ENCODE peak calls at places on chromosomes 7 and 10, in six cellular contexts. D is SJSA1, H is left ventricle myocardium inferior, B is SK-N-SH, E is stomach, J is brain microvascular endothelial cell. S is an unnamed sample. For H3K27me3, the result is how much of the 10 kb centered on the place peaks cover.

GRCh38 chr10:94521276-94522250 is 24.0 kb upstream of the HELLS start:
- DNase-seq in H (no peak), J (no peak), B (no peak), E (no peak), D (no peak), S (no peak)

GRCh38 chr7:72077776-72078175 is 334.4 kb downstream of the CALN1 start:
- DNase-seq in D (no peak), J (no peak), B (no peak), E (no peak), H (no peak), S (no peak)

GRCh38 chr7:37694208-37695080 is 10.9 kb downstream of the GPR141 start:
- DNase-seq in B (no peak), D (no peak), J (no peak), E (no peak), H (peak), S (no peak)

GRCh38 chr7:134954197-134955082 is 31.9 kb upstream of the AGBL3 start:
- DNase-seq in H (no peak), D (no peak), E (no peak), J (no peak), B (peak), S (no peak)

GRCh38 chr7:112715525-112715924 is 74.7 kb downstream of the TMEM168 start:
- DNase-seq in H (no peak), B (no peak), D (no peak), E (no peak), J (no peak), S (no peak)

GRCh38 chr10:12243860-12244620 is 48.1 kb downstream of the CDC123 start:
- DNase-seq in H (no peak), B (no peak), J (no peak), E (no peak), D (no peak), S (no peak)

GRCh38 chr10:106577266-106577665 is 587.2 kb downstream of the SORCS1 start:
- DNase-seq in D (peak), J (peak), H (no peak), B (no peak), E (no peak), S (no peak)

GRCh38 chr10:12924911-12925310 is 76.6 kb downstream of the CCDC3 start:
- DNase-seq in E (no peak), J (no peak), B (no peak), D (no peak), H (no peak), S (no peak)

GRCh38 chr10:31754803-31755624 is 173.6 kb downstream of the ARHGAP12 start:
- DNase-seq in E (no peak), B (no peak), D (peak), J (no peak), H (no peak), S (no peak)

GRCh38 chr7:1531263-1531978 is 919 bp downstream of the MAFK start:
- DNase-seq in D (no peak), H (no peak), J (no peak), B (peak), E (peak), S (no peak)

GRCh38 chr10:91907033-91907594 is 2.2 kb downstream of the FGFBP3 start:
- DNase-seq in H (no peak), B (no peak), E (no peak), D (no peak), J (no peak), S (no peak)

GRCh38 chr7:47513741-47514241 is 68.1 kb downstream of the TNS3 start:
- DNase-seq in H (no peak), J (peak), D (peak), B (no peak), E (no peak), S (peak)

GRCh38 chr7:4203786-4204185 is 478.3 kb upstream of the FOXK1 start:
- DNase-seq in D (no peak), E (no peak), J (no peak), B (no peak), H (no peak), S (no peak)

GRCh38 chr7:81264116-81264515 is 345.3 kb upstream of the SEMA3C start:
- DNase-seq in B (no peak), E (peak), D (no peak), H (no peak), J (no peak), S (no peak)

GRCh38 chr7:39073432-39073831 is 95.7 kb downstream of the POU6F2 start:
- DNase-seq in D (no peak), H (no peak), B (no peak), E (no peak), J (no peak), S (no peak)

GRCh38 chr10:125035136-125035535 is 93.2 kb downstream of the ZRANB1 start:
- DNase-seq in D (peak), H (no peak), B (no peak), E (no peak), J (peak), S (peak)

GRCh38 chr7:84232653-84233052 is 38.1 kb upstream of the SEMA3A start:
- DNase-seq in E (no peak), J (peak), B (no peak), H (no peak), D (no peak), S (peak)

GRCh38 chr7:132030161-132030568 is 473.7 kb upstream of the PODXL start:
- DNase-seq in D (no peak), E (peak), J (no peak), H (peak), B (peak), S (no peak)

GRCh38 chr10:48447356-48448215 is 141.1 kb downstream of the MAPK8 start:
- DNase-seq in D (peak), E (peak), J (no peak), H (no peak), B (no peak), S (no peak)

GRCh38 chr10:102776779-102777417 is 33.1 kb downstream of the WBP1L start:
- DNase-seq in B (peak), J (peak), D (peak), E (peak), H (peak), S (peak)

GRCh38 chr7:115226410-115226809 is 304.5 kb downstream of the MDFIC start:
- DNase-seq in J (no peak), E (no peak), D (no peak), B (no peak), H (no peak), S (no peak)

GRCh38 chr10:7932301-7933036 is 114.2 kb downstream of the TAF3 start:
- DNase-seq in B (no peak), E (no peak), J (no peak), D (no peak), H (no peak), S (no peak)

GRCh38 chr7:20152511-20152910 is 64.7 kb downstream of the MACC1 start:
- DNase-seq in J (no peak), E (no peak), D (no peak), B (no peak), H (no peak), S (no peak)

GRCh38 chr10:104893711-104894110 is 252.6 kb downstream of the SORCS3 start:
- DNase-seq in H (no peak), J (no peak), D (no peak), E (no peak), B (no peak), S (no peak)

GRCh38 chr10:101291254-101292193 is 62.3 kb upstream of the LBX1 start:
- DNase-seq in B (peak), J (peak), D (peak), H (peak), E (peak), S (no peak)

GRCh38 chr7:80154656-80155325 is 20.2 kb downstream of the GNAI1 start:
- DNase-seq in J (no peak), H (no peak), E (no peak), B (no peak), D (no peak), S (no peak)

GRCh38 chr7:37719077-37719476 is 35.5 kb downstream of the GPR141 start:
- DNase-seq in B (no peak), E (no peak), J (no peak), H (no peak), D (no peak), S (no peak)

GRCh38 chr7:8418627-8419245 is 14.7 kb upstream of the NXPH1 start:
- DNase-seq in H (no peak), D (peak), B (peak), E (peak), J (peak), S (peak)

GRCh38 chr7:90738249-90738648 is 142.1 kb downstream of the CDK14 start:
- DNase-seq in H (no peak), B (no peak), D (no peak), E (no peak), J (no peak), S (no peak)

GRCh38 chr7:154832557-154833138 is 170.3 kb downstream of the PAXIP1 start:
- DNase-seq in H (no peak), B (peak), J (no peak), D (no peak), E (peak), S (no peak)

GRCh38 chr10:132514841-132515521 is 22.6 kb upstream of the INPP5A start:
- DNase-seq in J (no peak), B (no peak), E (peak), H (no peak), D (peak), S (no peak)

GRCh38 chr7:47670738-47671137 is 88.8 kb upstream of the TNS3 start:
- DNase-seq in H (no peak), B (no peak), J (no peak), E (no peak), D (no peak), S (no peak)

GRCh38 chr10:131477457-131478205 is 166.1 kb upstream of the TCERG1L start:
- DNase-seq in B (no peak), H (no peak), J (no peak), E (no peak), D (no peak), S (no peak)

GRCh38 chr10:35409094-35409582 is 72.8 kb downstream of the CCNY start:
- DNase-seq in E (no peak), B (peak), H (no peak), J (peak), D (no peak), S (peak)

GRCh38 chr7:48094861-48095293 is 5.8 kb downstream of the UPP1 start:
- DNase-seq in J (peak), H (no peak), E (no peak), D (no peak), B (no peak), S (no peak)

GRCh38 chr7:2123360-2123759 is 109.4 kb downstream of the MAD1L1 start:
- DNase-seq in H (no peak), J (no peak), E (no peak), D (no peak), B (no peak), S (no peak)

GRCh38 chr7:106617860-106618259 is 43.1 kb downstream of the CCDC71L start:
- DNase-seq in H (no peak), J (no peak), D (no peak), B (no peak), E (no peak), S (no peak)
- H3K27me3 ChIP-seq in H (under half), J (under half), D (under half), B (under half), E (under half), S (under half)

GRCh38 chr10:80466724-80467326 is 12.7 kb downstream of the TSPAN14 start:
- DNase-seq in J (no peak), E (no peak), B (no peak), D (no peak), H (no peak), S (no peak)

GRCh38 chr10:80468806-80469421 is 14.8 kb downstream of the TSPAN14 start:
- DNase-seq in D (no peak), H (no peak), E (no peak), B (no peak), J (no peak), S (no peak)

GRCh38 chr10:80470266-80470665 is 16.2 kb downstream of the TSPAN14 start:
- DNase-seq in D (no peak), J (no peak), B (no peak), H (no peak), E (no peak), S (no peak)

GRCh38 chr10:80465839-80466590 is 11.9 kb downstream of the TSPAN14 start:
- DNase-seq in B (no peak), E (no peak), J (no peak), H (no peak), D (no peak), S (no peak)

GRCh38 chr10:80468002-80468401 is 13.9 kb downstream of the TSPAN14 start:
- DNase-seq in D (peak), J (no peak), E (peak), H (peak), B (peak), S (no peak)
- H3K27ac ChIP-seq in D (peak), J (no peak), E (peak), H (peak), B (no peak), S (no peak)

DNA sequence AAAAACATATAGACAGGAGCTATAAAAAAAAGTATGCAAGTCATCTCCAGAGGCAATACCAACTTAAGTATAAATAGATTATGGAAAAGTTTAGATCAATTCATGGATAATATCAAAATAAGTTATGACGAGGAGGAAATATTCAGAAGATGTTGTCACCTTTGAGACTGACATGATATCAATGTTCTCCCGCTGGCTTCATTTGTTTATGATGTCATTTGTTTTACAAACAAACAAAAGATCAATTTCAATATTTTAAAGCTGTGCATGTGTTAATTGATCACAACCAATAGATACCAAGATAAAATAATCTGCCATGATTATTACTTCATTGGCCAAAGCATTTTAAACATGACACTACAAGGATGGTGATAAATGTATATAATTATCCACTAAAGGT is 43.5 kb downstream of the SLC16A12 start:
- DNase-seq in E (no peak), H (no peak), D (no peak), B (no peak), J (no peak), S (no peak)
- H3K4me3 ChIP-seq in E (no peak), H (no peak), D (no peak), B (no peak), J (no peak), S (no peak)

GRCh38 chr7:116598278-116598677 is 73.4 kb downstream of the CAV1 start:
- DNase-seq in B (peak), H (no peak), D (no peak), E (no peak), J (no peak), S (no peak)
- H3K27me3 ChIP-seq in B (under half), H (under half), D (under half), E (under half), J (under half), S (under half)

GRCh38 chr7:124764847-124765400 is 668 bp downstream of the GPR37 start:
- DNase-seq in J (no peak), H (no peak), E (peak), D (no peak), B (peak), S (no peak)

GRCh38 chr7:124762611-124763143 is 2.9 kb downstream of the GPR37 start:
- DNase-seq in J (no peak), H (no peak), B (no peak), E (peak), D (no peak), S (no peak)

GRCh38 chr7:124761164-124761715 is 4.4 kb downstream of the GPR37 start:
- DNase-seq in H (no peak), B (no peak), D (no peak), J (no peak), E (no peak), S (no peak)

GRCh38 chr7:124765401-124766352 is at the start of gene GPR37:
- DNase-seq in H (no peak), D (peak), E (peak), J (peak), B (peak), S (peak)

DNA sequence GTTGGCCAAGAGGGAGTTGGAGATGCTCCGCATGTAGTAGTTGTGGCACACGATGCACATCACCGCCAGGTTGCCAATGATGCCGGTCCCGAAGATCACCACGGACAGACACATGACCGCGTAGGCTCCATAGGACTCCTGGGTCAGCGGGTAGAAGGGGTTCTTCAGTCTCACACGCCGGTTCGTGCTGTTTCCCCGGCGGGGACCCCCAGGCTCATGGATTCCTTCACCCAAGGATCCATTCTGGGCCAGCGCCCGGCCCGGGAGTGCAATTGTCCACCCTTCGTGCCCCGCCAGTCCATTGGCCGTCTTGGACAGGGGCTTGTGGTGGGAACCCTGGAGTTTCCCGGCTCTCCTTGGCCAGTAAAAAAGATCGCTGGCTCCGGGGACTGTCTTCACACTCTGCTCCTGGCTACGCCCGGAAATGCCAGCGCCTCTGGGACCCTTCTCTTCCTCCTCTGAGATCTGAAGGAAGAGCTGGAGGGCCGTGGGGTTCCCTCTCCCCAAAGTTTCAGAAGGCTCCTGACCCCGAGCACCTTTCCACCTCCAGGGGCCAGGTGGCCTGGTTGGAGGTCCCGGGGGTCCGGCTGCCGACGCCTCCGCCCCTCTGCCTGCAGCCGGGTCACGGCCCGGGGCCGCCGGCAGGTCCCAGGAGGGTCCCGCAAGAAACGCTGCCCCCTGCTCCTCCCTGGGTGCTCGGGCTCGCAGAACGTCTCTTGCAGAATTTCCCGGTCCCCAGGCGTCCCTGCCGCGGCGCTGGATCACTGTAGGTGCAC is 1.3 kb downstream of the GPR37 start:
- DNase-seq in D (no peak), H (no peak), B (no peak), E (no peak), J (no peak), S (no peak)
- H3K27ac ChIP-seq in D (no peak), H (no peak), B (no peak), E (no peak), J (no peak), S (no peak)

GRCh38 chr7:27128776-27129728 is 1.5 kb downstream of the HOXA4 start:
- DNase-seq in H (no peak), B (no peak), J (no peak), D (peak), E (no peak), S (no peak)
- H3K4me3 ChIP-seq in H (peak), B (no peak), J (peak), D (peak), E (peak), S (peak)

GRCh38 chr7:99235925-99236324 is 28.0 kb upstream of the KPNA7 start:
- DNase-seq in E (no peak), D (no peak), B (no peak), J (no peak), H (no peak), S (no peak)
- H3K27me3 ChIP-seq in E (under half), D (under half), B (under half), J (under half), H (under half), S (under half)

GRCh38 chr7:157840174-157840912 is 503.5 kb downstream of the DNAJB6 start:
- DNase-seq in H (no peak), B (no peak), E (no peak), D (no peak), J (no peak), S (no peak)

GRCh38 chr7:157839672-157840167 is 502.9 kb downstream of the DNAJB6 start:
- DNase-seq in E (no peak), D (no peak), J (no peak), H (no peak), B (no peak), S (no peak)

GRCh38 chr7:157840913-157841756 is 504.3 kb downstream of the DNAJB6 start:
- DNase-seq in D (no peak), B (no peak), E (no peak), H (no peak), J (no peak), S (no peak)

GRCh38 chr7:157843336-157844140 is 506.7 kb downstream of the DNAJB6 start:
- DNase-seq in B (no peak), J (no peak), D (no peak), E (no peak), H (no peak), S (no peak)

GRCh38 chr7:157841757-157842390 is 505.1 kb downstream of the DNAJB6 start:
- DNase-seq in D (no peak), H (no peak), E (no peak), B (no peak), J (no peak), S (no peak)
- H3K27ac ChIP-seq in D (no peak), H (no peak), E (no peak), B (no peak), J (no peak), S (no peak)

DNA sequence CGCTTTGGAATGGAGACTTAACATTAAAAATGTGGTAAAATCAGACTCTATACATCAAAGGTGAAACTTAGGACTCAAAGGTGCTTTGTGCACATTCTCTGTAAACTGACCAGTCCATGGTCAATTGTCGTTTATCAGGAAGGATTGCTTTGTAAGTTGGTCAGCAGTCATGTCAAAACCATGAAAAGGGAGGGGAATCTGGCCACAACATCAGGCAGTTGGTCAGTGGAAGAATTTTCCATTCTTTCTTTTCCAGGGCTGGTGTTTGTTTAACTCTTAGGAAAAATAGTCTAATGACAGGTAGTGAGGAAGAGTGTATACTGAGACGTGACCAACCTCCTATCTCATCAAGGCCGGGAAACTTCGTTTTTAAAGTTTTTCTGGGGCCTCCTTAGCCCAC is 226.5 kb downstream of the ADK start:
- DNase-seq in H (no peak), B (no peak), D (no peak), J (no peak), E (no peak), S (no peak)
- H3K4me3 ChIP-seq in H (no peak), B (no peak), D (no peak), J (no peak), E (no peak), S (no peak)

S was measured in AG04450.